ENCODE peak calls at places on chromosome 4, in five cellular contexts. K is psoas muscle, O is WERI-Rb-1, T is choroid plexus epithelial cell, R is mammary epithelial cell. Y is an unnamed sample.

GRCh38 chr4:98930311-98930865 is 1.5 kb upstream of the EIF4E start:
- DNase-seq in K (no peak), O (no peak), T (no peak), R (no peak), Y (no peak)

GRCh38 chr4:76982638-76983579 is 33.4 kb downstream of the SEPTIN11 start:
- DNase-seq in K (no peak), O (no peak), T (peak; percentile 64), R (no peak), Y (no peak)

GRCh38 chr4:118265312-118266144 is 87.3 kb downstream of the PRSS12 start:
- DNase-seq in K (peak; percentile 48), O (no peak), T (peak; percentile 28), R (peak; percentile 35), Y (no peak)

GRCh38 chr4:91243132-91243531 is 1060.6 kb upstream of the GRID2 start:
- DNase-seq in K (no peak), O (no peak), T (no peak), R (no peak), Y (no peak)

GRCh38 chr4:114028071-114028470 is 48.6 kb upstream of the ARSJ start:
- DNase-seq in K (no peak), O (no peak), T (peak; percentile 50), R (peak; percentile 61), Y (no peak)

GRCh38 chr4:7763788-7764187 is 175.9 kb downstream of the AFAP1 start:
- DNase-seq in K (no peak), O (no peak), T (peak; percentile 93), R (peak; percentile 46), Y (no peak)

GRCh38 chr4:6245246-6246169 is 24.1 kb upstream of the WFS1 start:
- DNase-seq in K (peak; percentile 35), O (no peak), T (peak; percentile 11), R (no peak), Y (no peak)

GRCh38 chr4:13178621-13179020 is 305.5 kb downstream of the RAB28 start:
- DNase-seq in K (no peak), O (no peak), T (no peak), R (no peak), Y (no peak)

GRCh38 chr4:8330821-8331566 is 61.4 kb downstream of the HTRA3 start:
- DNase-seq in K (peak; percentile 96), O (peak; percentile 4), T (peak; percentile 38), R (no peak), Y (no peak)

GRCh38 chr4:140635606-140636005 is 66.8 kb upstream of the UCP1 start:
- DNase-seq in K (peak; percentile 32), O (no peak), T (peak; percentile 46), R (peak; percentile 28), Y (no peak)

GRCh38 chr4:2337896-2338295 is 76.0 kb upstream of the MXD4 start:
- DNase-seq in K (no peak), O (no peak), T (no peak), R (no peak), Y (no peak)

GRCh38 chr4:24210332-24210902 is 320.6 kb upstream of the PPARGC1A start:
- DNase-seq in K (peak; percentile 82), O (no peak), T (peak; percentile 88), R (peak; percentile 4), Y (no peak)

GRCh38 chr4:183099537-183100297 is 660 bp downstream of the WWC2 start:
- DNase-seq in K (peak; percentile 71), O (peak; percentile 74), T (peak; percentile 23), R (peak; percentile 35), Y (no peak)

GRCh38 chr4:161252520-161253141 is 911.2 kb downstream of the FSTL5 start:
- DNase-seq in K (no peak), O (peak; percentile 42), T (peak; percentile 53), R (peak; percentile 29), Y (peak; percentile 18)

GRCh38 chr4:113760094-113760851 is 1.3 kb downstream of the CAMK2D start:
- DNase-seq in K (peak; percentile 49), O (peak; percentile 40), T (peak; percentile 63), R (peak; percentile 59), Y (no peak)

GRCh38 chr4:73662709-73663546 is 42.7 kb upstream of the RASSF6 start:
- DNase-seq in K (no peak), O (no peak), T (peak; percentile 92), R (peak; percentile 64), Y (peak; percentile 28)

GRCh38 chr4:26736621-26737020 is 124.0 kb upstream of the STIM2 start:
- DNase-seq in K (no peak), O (no peak), T (peak; percentile 28), R (peak; percentile 50), Y (no peak)

GRCh38 chr4:57113870-57114269 is 3.7 kb upstream of the IGFBP7 start:
- DNase-seq in K (no peak), O (no peak), T (no peak), R (no peak), Y (no peak)

GRCh38 chr4:165152527-165152926 is 39.9 kb upstream of the TMEM192 start:
- DNase-seq in K (no peak), O (no peak), T (peak; percentile 11), R (no peak), Y (no peak)

GRCh38 chr4:152047451-152047850 is 286.6 kb upstream of the GATB start:
- DNase-seq in K (no peak), O (no peak), T (no peak), R (no peak), Y (no peak)

GRCh38 chr4:152045781-152046571 is 285.2 kb upstream of the GATB start:
- DNase-seq in K (peak; percentile 58), O (peak; percentile 83), T (no peak), R (no peak), Y (no peak)

GRCh38 chr4:152044341-152044740 is 283.5 kb upstream of the GATB start:
- DNase-seq in K (no peak), O (no peak), T (no peak), R (no peak), Y (no peak)

GRCh38 chr4:152041304-152041703 is 280.5 kb upstream of the GATB start:
- DNase-seq in K (no peak), O (no peak), T (no peak), R (no peak), Y (no peak)

GRCh38 chr4:152045397-152045780 is 284.6 kb upstream of the GATB start:
- DNase-seq in K (no peak), O (no peak), T (no peak), R (no peak), Y (no peak)
- H3K4me3 ChIP-seq in K (peak overlapping the region; percentile 49), O (no peak overlapping the region), T (no peak overlapping the region), R (no peak overlapping the region), Y (no peak overlapping the region)

GRCh38 chr4:88062843-88063242 is 55.4 kb downstream of the PKD2 start:
- DNase-seq in K (no peak), O (no peak), T (no peak), R (no peak), Y (no peak)
- H3K4me3 ChIP-seq in K (no peak overlapping the region), O (no peak overlapping the region), T (no peak overlapping the region), R (no peak overlapping the region), Y (no peak overlapping the region)

GRCh38 chr4:150579591-150580234 is 2.2 kb upstream of the MAB21L2 start:
- DNase-seq in K (peak; percentile 53), O (no peak), T (peak; percentile 46), R (no peak), Y (no peak)
- H3K4me3 ChIP-seq in K (peak overlapping the region; percentile 57), O (no peak overlapping the region), T (peak overlapping the region; percentile 70), R (no peak overlapping the region), Y (no peak overlapping the region)

DNA sequence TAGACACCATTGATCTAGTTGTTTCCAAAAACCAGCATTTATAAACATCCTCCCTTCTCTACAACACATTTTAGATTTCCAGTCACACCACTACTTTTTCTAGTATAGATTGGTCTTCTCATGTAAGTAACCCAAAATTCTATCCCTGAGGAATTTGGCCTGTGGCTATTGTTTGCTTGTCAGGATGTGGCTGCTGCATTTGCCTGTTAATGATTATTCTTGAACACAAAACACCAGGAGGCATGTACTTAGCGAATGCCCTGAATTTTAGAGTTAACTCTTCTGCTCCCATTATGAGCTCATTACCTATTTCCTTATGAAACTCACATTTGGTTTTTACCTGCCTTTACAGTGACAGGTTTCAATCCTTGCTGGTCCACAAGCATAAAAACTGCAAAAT is 102.0 kb upstream of the FSTL5 start:
- DNase-seq in K (no peak), O (no peak), T (no peak), R (no peak), Y (no peak)
- H3K4me3 ChIP-seq in K (no peak overlapping the region), O (no peak overlapping the region), T (no peak overlapping the region), R (no peak overlapping the region), Y (no peak overlapping the region)

Y was measured in Jurkat, Clone E6-1.